ENCODE peak calls at places on chromosomes 13 and 19, in ten cellular contexts. D, K, E, N, R, M, V, Z, U and F are unnamed samples.

GRCh38 chr19:10766681-10767201 is 48.9 kb downstream of the DNM2 start:
- DNase-seq in D (no peak), K (peak), E (no peak), N (no peak), R (peak), M (no peak), V (no peak), Z (no peak), U (peak), F (peak)

GRCh38 chr19:55086730-55087541 is 11.3 kb downstream of the EPS8L1 start:
- DNase-seq in D (peak), K (peak), E (peak), N (no peak), R (peak), M (peak), V (peak), Z (peak), U (peak), F (peak)

GRCh38 chr13:110506859-110507566 is 54.5 kb downstream of the RAB20 start:
- DNase-seq in D (no peak), K (peak), E (no peak), N (no peak), R (peak), M (no peak), V (peak), Z (peak), U (no peak), F (no peak)

GRCh38 chr19:6220385-6221191 is 59.2 kb downstream of the MLLT1 start:
- DNase-seq in D (no peak), K (no peak), E (no peak), N (no peak), R (peak), M (no peak), V (no peak), Z (no peak), U (peak), F (peak)

GRCh38 chr19:35249848-35250711 is 1.3 kb downstream of the LSR start:
- DNase-seq in D (no peak), K (no peak), E (no peak), N (no peak), R (no peak), M (no peak), V (no peak), Z (no peak), U (no peak), F (no peak)

GRCh38 chr13:76856141-76856571 is 30.0 kb downstream of the KCTD12 start:
- DNase-seq in D (peak), K (peak), E (peak), N (no peak), R (peak), M (peak), V (peak), Z (no peak), U (peak), F (peak)

GRCh38 chr13:59166174-59166573 is 997.6 kb downstream of the DIAPH3 start:
- DNase-seq in D (peak), K (no peak), E (no peak), N (no peak), R (no peak), M (no peak), V (no peak), Z (no peak), U (no peak), F (no peak)

GRCh38 chr19:15315101-15315500 is 17.2 kb downstream of the BRD4 start:
- DNase-seq in D (no peak), K (no peak), E (no peak), N (no peak), R (no peak), M (no peak), V (peak), Z (no peak), U (no peak), F (no peak)

GRCh38 chr19:51366050-51366998 is at the start of gene ETFB:
- DNase-seq in D (peak), K (peak), E (peak), N (peak), R (peak), M (peak), V (peak), Z (peak), U (peak), F (peak)

GRCh38 chr19:36140289-36141038 is 598 bp downstream of the CAPNS1 start:
- DNase-seq in D (peak), K (peak), E (peak), N (peak), R (peak), M (no peak), V (peak), Z (peak), U (no peak), F (peak)

GRCh38 chr13:42757678-42758420 is 23.5 kb upstream of the FAM216B start:
- DNase-seq in D (no peak), K (no peak), E (no peak), N (no peak), R (no peak), M (no peak), V (peak), Z (no peak), U (no peak), F (no peak)

GRCh38 chr13:51275101-51275500 is 52.9 kb downstream of the FAM124A start:
- DNase-seq in D (no peak), K (no peak), E (no peak), N (no peak), R (no peak), M (no peak), V (no peak), Z (no peak), U (no peak), F (no peak)

DNA sequence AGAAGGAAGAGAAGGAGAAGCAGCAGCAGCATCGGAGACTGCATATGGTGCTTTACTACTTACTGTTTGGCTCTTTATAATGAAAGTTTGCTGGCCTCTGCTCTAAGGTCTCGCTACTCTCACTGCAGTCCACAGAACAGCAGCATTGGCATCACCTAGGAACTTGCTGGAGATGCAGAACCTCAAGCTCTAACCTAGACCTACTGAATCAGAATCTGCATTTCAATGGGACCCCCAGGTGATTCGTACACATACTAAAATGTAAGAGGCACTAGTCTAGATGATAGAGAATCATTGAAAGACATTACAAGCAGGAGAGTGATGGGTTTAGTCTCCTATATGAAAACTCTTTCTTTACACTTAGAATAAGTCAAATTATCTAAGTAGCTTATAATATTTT is 270.6 kb downstream of the KLF5 start:
- DNase-seq in D (no peak), K (no peak), E (no peak), N (no peak), R (no peak), M (no peak), V (no peak), Z (no peak), U (no peak), F (no peak)
- H3K4me3 ChIP-seq in D (no peak), K (no peak), E (no peak), N (no peak), R (no peak), M (no peak), V (no peak), Z (no peak), U (no peak), F (no peak)

GRCh38 chr19:37725181-37725580 is 5.6 kb upstream of the ZNF607 start:
- DNase-seq in D (no peak), K (no peak), E (no peak), N (no peak), R (no peak), M (no peak), V (no peak), Z (no peak), U (no peak), F (no peak)

GRCh38 chr19:37719111-37719926 is at the start of gene ZNF607:
- DNase-seq in D (peak), K (peak), E (peak), N (peak), R (peak), M (peak), V (peak), Z (peak), U (peak), F (peak)

GRCh38 chr19:37716140-37716539 is 3.4 kb downstream of the ZNF607 start:
- DNase-seq in D (no peak), K (no peak), E (no peak), N (no peak), R (no peak), M (no peak), V (no peak), Z (no peak), U (no peak), F (no peak)

GRCh38 chr19:37718357-37718756 is 1.2 kb downstream of the ZNF607 start:
- DNase-seq in D (no peak), K (no peak), E (no peak), N (no peak), R (no peak), M (no peak), V (peak), Z (no peak), U (no peak), F (no peak)

DNA sequence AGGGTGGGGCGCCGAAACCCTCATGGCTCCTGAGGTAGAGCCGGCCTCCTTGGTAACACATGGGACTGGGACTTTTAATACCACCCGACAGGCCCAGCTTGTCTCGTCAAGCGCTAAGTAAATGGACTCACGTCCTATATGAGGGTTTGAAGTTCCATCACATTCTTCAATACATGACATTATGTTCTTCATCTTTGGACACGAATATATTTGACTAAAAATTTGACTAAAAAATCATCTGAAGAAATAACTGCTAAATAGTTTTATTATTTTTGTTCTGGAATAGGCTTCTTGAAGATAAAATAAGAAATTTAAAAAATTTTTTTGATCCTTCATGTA is 335 bp upstream of the ZNF607 start:
- DNase-seq in D (no peak), K (no peak), E (no peak), N (no peak), R (no peak), M (no peak), V (no peak), Z (no peak), U (no peak), F (no peak)
- TF ChIP-seq CTCF in D (no peak), K (no peak), E (no peak), N (no peak), R (no peak), M (no peak), V (no peak), Z (no peak), U (no peak), F (no peak)

GRCh38 chr19:42285988-42286348 is 16.0 kb upstream of the PRR19 start:
- DNase-seq in D (no peak), K (no peak), E (no peak), N (no peak), R (no peak), M (no peak), V (no peak), Z (no peak), U (no peak), F (no peak)

GRCh38 chr19:42284066-42284501 is 15.0 kb downstream of the CIC start:
- DNase-seq in D (no peak), K (peak), E (peak), N (peak), R (peak), M (no peak), V (no peak), Z (peak), U (peak), F (peak)

GRCh38 chr19:42284641-42285341 is 15.7 kb downstream of the CIC start:
- DNase-seq in D (no peak), K (no peak), E (peak), N (peak), R (no peak), M (no peak), V (no peak), Z (peak), U (no peak), F (no peak)

GRCh38 chr19:42286349-42287016 is 15.4 kb upstream of the PRR19 start:
- DNase-seq in D (no peak), K (peak), E (no peak), N (no peak), R (peak), M (no peak), V (no peak), Z (peak), U (no peak), F (peak)

DNA sequence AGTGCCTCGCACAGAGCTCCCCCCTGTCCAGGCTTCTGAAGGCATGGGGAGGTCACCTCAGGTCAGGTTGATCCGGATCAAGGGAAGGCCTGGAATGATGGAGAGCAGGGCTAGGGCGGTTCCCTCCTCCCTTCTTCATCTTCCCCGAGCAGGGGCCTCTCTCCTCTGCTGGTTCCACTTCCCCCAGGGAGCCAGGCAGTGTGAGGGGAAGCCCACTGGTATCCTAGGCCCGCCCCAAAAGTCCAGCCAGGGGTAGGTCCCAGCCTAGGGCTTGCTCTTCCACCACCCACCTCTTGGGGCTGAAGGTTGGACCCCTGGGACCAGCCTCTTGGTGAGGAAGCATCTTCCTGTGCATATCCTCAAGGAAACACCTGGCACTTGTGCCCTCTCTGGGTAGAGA is 16.4 kb upstream of the PRR19 start:
- DNase-seq in D (no peak), K (no peak), E (peak), N (no peak), R (no peak), M (no peak), V (no peak), Z (no peak), U (no peak), F (no peak)
- H3K4me3 ChIP-seq in D (no peak), K (peak), E (peak), N (no peak), R (peak), M (no peak), V (no peak), Z (no peak), U (peak), F (peak)

GRCh38 chr19:40191836-40192646 is 815 bp downstream of the MAP3K10 start:
- DNase-seq in D (no peak), K (peak), E (peak), N (peak), R (peak), M (no peak), V (no peak), Z (peak), U (peak), F (peak)
- TF ChIP-seq CTCF in D (no peak), K (no peak), E (peak), N (no peak), R (no peak), M (no peak), V (no peak), Z (no peak), U (no peak), F (no peak)

DNA sequence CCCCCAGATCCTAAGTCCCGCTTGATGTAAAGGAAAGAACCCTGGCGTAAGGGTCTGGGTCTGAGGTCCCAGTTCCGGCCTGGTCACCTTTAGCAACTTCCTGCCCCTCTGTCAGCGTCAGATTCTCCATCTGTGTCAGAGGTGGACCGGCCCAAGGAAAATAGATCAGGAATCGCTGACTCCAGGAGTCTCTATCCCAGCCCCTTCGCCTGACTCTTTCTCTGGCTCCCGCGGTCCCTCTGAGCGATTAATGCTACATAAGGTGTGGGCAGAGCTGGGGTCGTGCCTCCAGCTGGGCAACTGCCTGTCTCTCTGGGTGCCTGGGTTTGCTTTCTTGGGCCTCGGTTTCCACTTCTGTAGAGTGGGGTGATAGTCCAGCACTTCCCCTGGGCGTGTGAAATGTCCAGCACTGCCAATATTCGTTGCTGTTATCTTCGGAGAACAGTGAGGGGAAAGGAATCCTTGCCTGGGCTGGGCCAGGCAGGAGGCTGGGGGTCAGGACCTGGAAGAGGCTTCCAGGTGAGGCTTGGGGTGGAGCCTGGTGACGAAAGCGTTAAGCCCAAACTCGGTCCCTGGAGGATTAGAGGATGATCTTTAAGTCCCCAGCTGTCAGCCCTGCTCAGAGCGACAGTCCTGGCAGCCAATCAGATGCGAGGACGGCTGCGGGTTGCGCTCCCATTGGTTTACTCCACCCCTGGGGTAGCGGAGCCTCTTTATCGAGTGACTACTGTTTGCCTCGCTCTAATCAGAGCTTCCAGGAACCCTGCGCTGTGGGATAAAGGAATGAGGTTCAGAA is 767 bp downstream of the ABCA7 start:
- DNase-seq in D (peak), K (peak), E (peak), N (peak), R (peak), M (peak), V (peak), Z (peak), U (peak), F (peak)
- H3K4me3 ChIP-seq in D (peak), K (peak), E (peak), N (peak), R (peak), M (peak), V (peak), Z (peak), U (peak), F (peak)